ENCODE peak calls at places on chromosomes 11 and 22, in nine cellular contexts. Q is AG04450; X is GM12864; G is cardiac fibroblast; P is adipocyte; N is pancreas; K is nephron progenitor cell; F is activated T-cell treated with anti-CD3 and anti-CD28 coated beads, Interleukin-2, amount 50 U/mL, for 48 hours; Y is stimulated activated CD4-positive, alpha-beta T cell treated with anti-CD3 and anti-CD28 coated beads, Interleukin-1b, Interleukin-23, amount 100 ng/mL, for 4 hours. V is an unnamed sample.

GRCh38 chr11:43825217-43825816 is 55.3 kb upstream of the ALKBH3 start:
- DNase-seq in Q (no peak), X (no peak), G (peak), P (peak), N (no peak), K (peak), F (no peak), Y (peak), V (peak)

GRCh38 chr22:31271026-31271425 is 21.3 kb downstream of the PIK3IP1 start:
- DNase-seq in Q (no peak), X (no peak), G (no peak), P (no peak), N (no peak), K (no peak), F (no peak), Y (no peak), V (no peak)

GRCh38 chr22:44479662-44480061 is 18.4 kb downstream of the RTL6 start:
- DNase-seq in Q (no peak), X (no peak), G (no peak), P (no peak), N (no peak), K (no peak), F (no peak), Y (no peak), V (no peak)

GRCh38 chr22:48105254-48105653 is 1342.8 kb downstream of the TBC1D22A start:
- DNase-seq in Q (no peak), X (no peak), G (no peak), P (no peak), N (no peak), K (no peak), F (no peak), Y (no peak), V (no peak)

GRCh38 chr11:82507288-82507687 is 226.4 kb downstream of the FAM181B start:
- DNase-seq in Q (no peak), X (no peak), G (no peak), P (no peak), N (no peak), K (no peak), F (no peak), Y (no peak), V (no peak)

GRCh38 chr11:109077340-109077927 is 344.6 kb upstream of the C11orf87 start:
- DNase-seq in Q (no peak), X (no peak), G (no peak), P (no peak), N (no peak), K (no peak), F (no peak), Y (no peak), V (no peak)

GRCh38 chr11:123924027-123924426 is 15.4 kb upstream of the OR4D5 start:
- DNase-seq in Q (no peak), X (no peak), G (no peak), P (no peak), N (no peak), K (no peak), F (no peak), Y (no peak), V (no peak)

GRCh38 chr11:106398396-106399074 is 321.1 kb downstream of the AASDHPPT start:
- DNase-seq in Q (no peak), X (no peak), G (peak), P (peak), N (no peak), K (peak), F (no peak), Y (no peak), V (no peak)

GRCh38 chr11:100273066-100273815 is 413.8 kb upstream of the ARHGAP42 start:
- DNase-seq in Q (no peak), X (no peak), G (no peak), P (no peak), N (no peak), K (no peak), F (no peak), Y (no peak), V (no peak)

GRCh38 chr11:85680897-85681296 is 5.1 kb downstream of the CCDC89 start:
- DNase-seq in Q (no peak), X (no peak), G (no peak), P (no peak), N (no peak), K (no peak), F (no peak), Y (no peak), V (no peak)

GRCh38 chr11:133966924-133967598 is 10.3 kb upstream of the IGSF9B start:
- DNase-seq in Q (no peak), X (no peak), G (no peak), P (peak), N (peak), K (peak), F (peak), Y (peak), V (peak)

GRCh38 chr11:65646921-65647701 is 9.2 kb downstream of the SIPA1 start:
- DNase-seq in Q (no peak), X (no peak), G (no peak), P (peak), N (peak), K (peak), F (no peak), Y (no peak), V (no peak)

GRCh38 chr11:130150790-130151189 is 8.8 kb upstream of the ST14 start:
- DNase-seq in Q (no peak), X (no peak), G (no peak), P (no peak), N (no peak), K (no peak), F (no peak), Y (no peak), V (no peak)

GRCh38 chr11:74449369-74449931 is 17.9 kb downstream of the KCNE3 start:
- DNase-seq in Q (peak), X (peak), G (peak), P (peak), N (peak), K (peak), F (peak), Y (peak), V (peak)

GRCh38 chr11:67633758-67634365 is 4.1 kb upstream of the NUDT8 start:
- DNase-seq in Q (no peak), X (no peak), G (no peak), P (no peak), N (no peak), K (no peak), F (no peak), Y (no peak), V (no peak)

GRCh38 chr22:41003041-41003440 is 51.9 kb downstream of the RBX1 start:
- DNase-seq in Q (no peak), X (no peak), G (no peak), P (no peak), N (peak), K (no peak), F (no peak), Y (no peak), V (no peak)

GRCh38 chr11:80872116-80872728 is 1431.4 kb upstream of the TENM4 start:
- DNase-seq in Q (no peak), X (no peak), G (no peak), P (no peak), N (no peak), K (no peak), F (no peak), Y (no peak), V (no peak)

GRCh38 chr11:116691779-116692178 is 81.0 kb downstream of the BUD13 start:
- DNase-seq in Q (no peak), X (no peak), G (peak), P (peak), N (peak), K (peak), F (peak), Y (peak), V (peak)

GRCh38 chr11:7600205-7600775 is 73.0 kb downstream of the CYB5R2 start:
- DNase-seq in Q (peak), X (no peak), G (peak), P (peak), N (peak), K (no peak), F (no peak), Y (no peak), V (peak)

GRCh38 chr11:2419638-2420501 is 19.3 kb downstream of the TSSC4 start:
- DNase-seq in Q (peak), X (no peak), G (peak), P (peak), N (peak), K (peak), F (peak), Y (peak), V (peak)

GRCh38 chr11:6572215-6572614 is 31.2 kb downstream of the RRP8 start:
- DNase-seq in Q (peak), X (no peak), G (peak), P (peak), N (no peak), K (no peak), F (no peak), Y (no peak), V (peak)

GRCh38 chr22:19060356-19061009 is 61.7 kb downstream of the DGCR2 start:
- DNase-seq in Q (peak), X (no peak), G (peak), P (peak), N (no peak), K (no peak), F (no peak), Y (no peak), V (peak)

GRCh38 chr11:12216542-12217422 is 106.4 kb downstream of the MICAL2 start:
- DNase-seq in Q (no peak), X (no peak), G (no peak), P (no peak), N (no peak), K (no peak), F (no peak), Y (no peak), V (peak)

GRCh38 chr22:44384981-44385610 is 72.3 kb upstream of the SHISAL1 start:
- DNase-seq in Q (no peak), X (no peak), G (no peak), P (no peak), N (no peak), K (no peak), F (no peak), Y (no peak), V (no peak)

GRCh38 chr11:33987545-33987944 is 64.0 kb upstream of the CAPRIN1 start:
- DNase-seq in Q (no peak), X (no peak), G (no peak), P (no peak), N (no peak), K (no peak), F (no peak), Y (no peak), V (no peak)

GRCh38 chr11:118845369-118845768 is 38.3 kb upstream of the CXCR5 start:
- DNase-seq in Q (no peak), X (no peak), G (peak), P (peak), N (no peak), K (no peak), F (no peak), Y (no peak), V (peak)

GRCh38 chr22:39674536-39674935 is 104.0 kb downstream of the CACNA1I start:
- DNase-seq in Q (no peak), X (no peak), G (no peak), P (no peak), N (no peak), K (no peak), F (no peak), Y (no peak), V (no peak)

GRCh38 chr11:3109921-3110706 is 52.9 kb upstream of the CARS1 start:
- DNase-seq in Q (no peak), X (no peak), G (peak), P (peak), N (no peak), K (peak), F (peak), Y (peak), V (peak)

V was measured in fibroblast of villous mesenchyme.